ENCODE peak calls at places on chromosomes 11 and 22, in four cellular contexts. E is K562, B is GM12878, D is GM12891. I is an unnamed sample.
A peak's percentile ranks its signal among the peaks of the same experiment; 100 is the strongest.

GRCh38 chr11:44813401-44813800 is 86.6 kb downstream of the TSPAN18 start:
- DNase-seq in E (no peak), D (no peak), B (no peak), I (peak; percentile 48)

GRCh38 chr22:30889268-30889995 is 79.1 kb downstream of the MORC2 start:
- DNase-seq in B (no peak), E (no peak), D (no peak), I (no peak)

GRCh38 chr11:4480577-4481539 is 1.6 kb upstream of the OR52K1 start:
- DNase-seq in D (no peak), E (no peak), B (no peak), I (peak; percentile 36)

GRCh38 chr11:63845305-63845704 is 6.4 kb downstream of the MARK2 start:
- DNase-seq in B (no peak), E (no peak), D (no peak), I (no peak)

GRCh38 chr22:19840955-19841640 is 13.6 kb downstream of the GNB1L start:
- DNase-seq in B (no peak), D (no peak), E (no peak), I (no peak)

GRCh38 chr11:18066626-18067025 is 20.6 kb upstream of the TPH1 start:
- DNase-seq in D (no peak), E (no peak), B (no peak), I (no peak)

GRCh38 chr11:26297179-26297970 is 34.6 kb upstream of the ANO3 start:
- DNase-seq in E (peak; percentile 12), B (no peak), D (no peak), I (peak; percentile 36)

GRCh38 chr11:2807276-2807681 is 78.3 kb downstream of the CDKN1C start:
- DNase-seq in E (peak; percentile 34), B (no peak), D (no peak), I (no peak)

GRCh38 chr11:130431806-130432205 is 3.4 kb upstream of the ADAMTS8 start:
- DNase-seq in E (no peak), D (no peak), B (no peak), I (no peak)

GRCh38 chr11:120431633-120432032 is 79.9 kb upstream of the GRIK4 start:
- DNase-seq in E (peak; percentile 17), D (no peak), B (no peak), I (no peak)

GRCh38 chr11:34154059-34154875 is 48.8 kb downstream of the NAT10 start:
- DNase-seq in D (peak; percentile 61), E (no peak), B (peak; percentile 42), I (peak; percentile 83)

GRCh38 chr22:20436309-20437252 is 1.0 kb downstream of the SCARF2 start:
- DNase-seq in B (no peak), D (no peak), E (peak; percentile 95), I (no peak)

GRCh38 chr22:34370711-34371110 is 450.4 kb upstream of the LARGE1 start:
- DNase-seq in B (no peak), D (no peak), E (no peak), I (no peak)

GRCh38 chr11:24511518-24511917 is 14.7 kb downstream of the LUZP2 start:
- DNase-seq in D (no peak), E (no peak), B (no peak), I (no peak)

GRCh38 chr22:24503137-24503850 is 8.2 kb downstream of the UPB1 start:
- DNase-seq in D (peak; percentile 60), E (peak; percentile 63), B (peak; percentile 85), I (peak; percentile 89)

GRCh38 chr11:77748266-77748665 is 72.3 kb downstream of the RSF1 start:
- DNase-seq in E (no peak), B (no peak), D (no peak), I (no peak)

GRCh38 chr11:96219981-96220623 is 122.9 kb downstream of the MAML2 start:
- DNase-seq in B (no peak), D (no peak), E (no peak), I (peak; percentile 39)

GRCh38 chr11:66059966-66060680 is 8.0 kb downstream of the SF3B2 start:
- DNase-seq in B (no peak), E (no peak), D (no peak), I (no peak)

GRCh38 chr11:60641940-60642339 is 57.5 kb upstream of the MS4A8 start:
- DNase-seq in E (no peak), B (no peak), D (no peak), I (no peak)

GRCh38 chr11:19625438-19625837 is 87.2 kb upstream of the NAV2 start:
- DNase-seq in D (no peak), B (no peak), E (no peak), I (no peak)

GRCh38 chr11:79439430-79439892 is 1.4 kb downstream of the TENM4 start:
- DNase-seq in D (no peak), B (no peak), E (no peak), I (no peak)

GRCh38 chr22:19970479-19971275 is 29.1 kb upstream of the TXNRD2 start:
- DNase-seq in B (no peak), D (peak; percentile 94), E (peak; percentile 98), I (peak; percentile 69)

GRCh38 chr11:74844072-74844471 is 95.4 kb downstream of the RNF169 start:
- DNase-seq in E (no peak), D (no peak), B (no peak), I (no peak)

GRCh38 chr11:2929880-2930704 is 872 bp upstream of the PHLDA2 start:
- DNase-seq in B (peak; percentile 11), D (peak; percentile 81), E (peak; percentile 73), I (peak; percentile 37)

GRCh38 chr11:113444469-113445122 is 30.6 kb downstream of the DRD2 start:
- DNase-seq in D (no peak), E (no peak), B (no peak), I (no peak)

GRCh38 chr11:113448311-113448666 is 26.9 kb downstream of the DRD2 start:
- DNase-seq in E (no peak), B (no peak), D (no peak), I (no peak)

GRCh38 chr11:113447621-113448310 is 27.4 kb downstream of the DRD2 start:
- DNase-seq in E (no peak), B (no peak), D (no peak), I (no peak)

GRCh38 chr11:113446938-113447337 is 28.3 kb downstream of the DRD2 start:
- DNase-seq in B (no peak), D (no peak), E (no peak), I (no peak)

GRCh38 chr11:113446112-113446511 is 29.1 kb downstream of the DRD2 start:
- DNase-seq in E (no peak), D (no peak), B (no peak), I (no peak)
- TF ChIP-seq SPI1 in E (no peak), D (no peak), B (no peak), I (no peak)

GRCh38 chr22:42228480-42228879 is 42.0 kb downstream of the TCF20 start:
- DNase-seq in E (no peak), D (no peak), B (no peak), I (no peak)
- TF ChIP-seq SPI1 in E (no peak), D (no peak), B (no peak), I (no peak)

DNA sequence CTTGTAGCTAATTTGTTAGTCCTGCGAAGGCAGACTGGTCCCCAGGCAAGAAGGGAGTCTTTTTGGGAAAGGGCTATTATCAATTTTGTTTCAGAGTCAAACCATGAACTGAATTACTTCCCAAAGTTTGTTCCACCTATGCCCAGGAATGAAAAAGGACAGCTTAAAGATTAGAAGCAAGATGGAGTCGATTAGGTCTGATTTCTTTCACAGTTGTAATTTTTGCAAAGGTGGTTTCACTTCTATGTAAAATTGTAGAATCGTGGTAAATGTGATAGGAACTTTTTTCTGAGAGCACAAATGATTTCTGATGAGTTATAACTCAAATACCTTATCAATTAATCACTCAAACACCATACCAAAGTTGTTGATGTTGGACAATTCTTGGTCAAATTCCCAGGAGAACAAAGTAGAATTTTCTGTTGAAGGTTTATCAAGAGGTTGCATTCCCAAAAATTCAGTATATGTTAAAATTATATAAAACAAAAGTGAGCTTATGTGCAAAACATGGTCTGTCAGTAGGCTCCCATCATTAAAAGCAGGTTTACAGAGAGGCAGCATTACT is 2.9 kb upstream of the CTSC start:
- DNase-seq in D (no peak), E (no peak), B (no peak), I (no peak)
- TF ChIP-seq SPI1 in D (no peak), E (no peak), B (no peak), I (no peak)

GRCh38 chr11:71331631-71332030 is 79.3 kb upstream of the SHANK2 start:
- DNase-seq in D (no peak), E (no peak), B (no peak), I (no peak)

GRCh38 chr11:71329165-71329510 is 76.8 kb upstream of the SHANK2 start:
- DNase-seq in E (no peak), B (no peak), D (no peak), I (no peak)

GRCh38 chr11:71329731-71330130 is 77.4 kb upstream of the SHANK2 start:
- DNase-seq in E (no peak), B (no peak), D (no peak), I (no peak)

GRCh38 chr11:71330996-71331395 is 78.6 kb upstream of the SHANK2 start:
- DNase-seq in B (no peak), E (no peak), D (no peak), I (no peak)

GRCh38 chr11:71330349-71330748 is 78.0 kb upstream of the SHANK2 start:
- DNase-seq in D (no peak), B (no peak), E (no peak), I (no peak)
- TF ChIP-seq SPI1 in D (no peak), B (no peak), E (no peak), I (no peak)

GRCh38 chr11:87176044-87176443 is 138.3 kb downstream of the TMEM135 start:
- DNase-seq in E (no peak), D (no peak), B (no peak), I (no peak)

DNA sequence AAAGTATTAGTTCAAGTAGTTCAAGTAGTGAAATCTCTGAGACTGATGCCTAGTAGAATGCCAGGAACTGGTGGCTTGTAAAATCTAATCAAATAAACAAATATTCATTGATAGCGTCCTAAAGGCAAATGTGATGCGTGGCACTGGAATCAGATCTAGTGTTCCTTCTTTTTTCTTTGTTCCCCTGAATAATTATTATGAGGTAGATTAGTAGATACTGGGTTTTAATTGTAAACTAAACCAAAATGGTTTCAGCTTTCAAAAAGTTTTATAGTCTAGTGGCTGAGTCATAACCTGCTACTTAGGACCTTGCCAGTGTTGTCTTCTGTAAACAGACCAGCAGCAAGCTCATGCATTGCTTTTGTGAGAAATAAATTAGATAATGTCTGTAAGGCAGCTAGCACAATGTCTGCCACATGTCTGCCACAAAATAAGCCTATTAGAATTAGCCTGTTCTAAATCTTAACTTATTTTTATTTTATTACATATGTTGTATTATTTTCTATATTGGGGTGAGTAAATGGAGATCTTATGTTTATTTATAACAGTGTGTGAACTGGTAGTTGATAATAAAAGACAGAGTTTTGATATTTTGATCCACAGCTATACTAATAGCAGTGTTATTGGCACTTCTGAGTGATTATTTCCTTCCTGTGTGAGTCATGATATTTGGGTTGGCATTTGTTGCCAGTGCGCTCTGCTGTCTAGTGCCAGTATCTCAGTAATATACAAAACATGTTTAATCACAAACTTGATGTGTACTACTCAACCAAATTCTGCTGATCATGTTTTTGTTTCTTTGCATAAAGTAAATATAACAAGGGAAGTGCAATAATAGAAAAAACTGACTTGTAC is 135.7 kb downstream of the TMEM135 start:
- DNase-seq in D (no peak), B (no peak), E (no peak), I (no peak)
- TF ChIP-seq SPI1 in D (no peak), B (no peak), E (no peak), I (no peak)

I was measured in HL-60.